ENCODE peak calls at places on chromosomes 1 and 21, in eight cellular contexts. E is astrocyte of the spinal cord, N is coronary artery, S is neural crest cell, K is left ventricle myocardium inferior, R is RWPE1, X is Peyer's patch, G is progenitor cell of endocrine pancreas. Q is an unnamed sample.

GRCh38 chr1:110190282-110190929 is 19.7 kb upstream of the KCNC4 start:
- DNase-seq in E (no peak), N (no peak), S (no peak), K (peak), R (no peak), X (no peak), G (no peak), Q (no peak)

GRCh38 chr21:41610042-41610839 is 102.3 kb upstream of the TMPRSS2 start:
- DNase-seq in E (peak), N (no peak), S (peak), K (peak), R (no peak), X (peak), G (peak), Q (no peak)

GRCh38 chr1:31868862-31869261 is 53.0 kb upstream of the SPOCD1 start:
- DNase-seq in E (no peak), N (no peak), S (no peak), K (no peak), R (no peak), X (no peak), G (no peak), Q (no peak)

GRCh38 chr1:224262373-224263054 is 67.5 kb downstream of the NVL start:
- DNase-seq in E (no peak), N (no peak), S (no peak), K (no peak), R (no peak), X (no peak), G (no peak), Q (no peak)

GRCh38 chr1:14037101-14037807 is 337.3 kb downstream of the PRDM2 start:
- DNase-seq in E (no peak), N (no peak), S (no peak), K (no peak), R (peak), X (no peak), G (no peak), Q (no peak)

GRCh38 chr1:68815632-68816031 is 318.8 kb upstream of the DEPDC1 start:
- DNase-seq in E (no peak), N (no peak), S (no peak), K (no peak), R (no peak), X (no peak), G (no peak), Q (no peak)

GRCh38 chr1:40766560-40766959 is 17.0 kb upstream of the KCNQ4 start:
- DNase-seq in E (no peak), N (no peak), S (no peak), K (no peak), R (no peak), X (no peak), G (no peak), Q (no peak)

GRCh38 chr1:103514920-103515503 is 10.5 kb upstream of the RNPC3 start:
- DNase-seq in E (peak), N (no peak), S (no peak), K (no peak), R (peak), X (no peak), G (no peak), Q (no peak)

GRCh38 chr1:187516874-187517273 is 688.1 kb downstream of the PLA2G4A start:
- DNase-seq in E (no peak), N (no peak), S (no peak), K (no peak), R (peak), X (no peak), G (no peak), Q (no peak)

GRCh38 chr1:223177681-223178080 is 34.6 kb upstream of the TLR5 start:
- DNase-seq in E (no peak), N (no peak), S (no peak), K (no peak), R (no peak), X (peak), G (no peak), Q (no peak)

GRCh38 chr1:196407358-196408041 is 200.7 kb downstream of the KCNT2 start:
- DNase-seq in E (peak), N (no peak), S (no peak), K (no peak), R (no peak), X (no peak), G (no peak), Q (no peak)

GRCh38 chr1:206880310-206880709 is 14.9 kb downstream of the IL20 start:
- DNase-seq in E (no peak), N (no peak), S (no peak), K (no peak), R (no peak), X (no peak), G (no peak), Q (no peak)

GRCh38 chr1:206882555-206882954 is 14.7 kb upstream of the IL24 start:
- DNase-seq in E (no peak), N (no peak), S (no peak), K (no peak), R (no peak), X (no peak), G (no peak), Q (no peak)

GRCh38 chr1:206883160-206883559 is 14.1 kb upstream of the IL24 start:
- DNase-seq in E (no peak), N (no peak), S (no peak), K (no peak), R (no peak), X (no peak), G (no peak), Q (no peak)

GRCh38 chr1:206875752-206876380 is 10.4 kb downstream of the IL20 start:
- DNase-seq in E (no peak), N (no peak), S (no peak), K (no peak), R (no peak), X (no peak), G (no peak), Q (no peak)

GRCh38 chr1:206878456-206878855 is 13.0 kb downstream of the IL20 start:
- DNase-seq in E (no peak), N (no peak), S (no peak), K (no peak), R (no peak), X (no peak), G (no peak), Q (no peak)
- TF ChIP-seq CTCF in E (no peak), N (no peak), S (peak), K (no peak), R (no peak), X (no peak), G (peak), Q (peak)

GRCh38 chr21:23936991-23937390 is 1670.3 kb downstream of the MRPL39 start:
- DNase-seq in E (no peak), N (no peak), S (no peak), K (no peak), R (no peak), X (no peak), G (no peak), Q (no peak)

GRCh38 chr21:23936224-23936623 is 1671.1 kb downstream of the MRPL39 start:
- DNase-seq in E (peak), N (no peak), S (no peak), K (no peak), R (no peak), X (no peak), G (no peak), Q (no peak)

GRCh38 chr21:23939369-23940065 is 1667.8 kb downstream of the MRPL39 start:
- DNase-seq in E (no peak), N (no peak), S (no peak), K (no peak), R (no peak), X (no peak), G (no peak), Q (no peak)
- TF ChIP-seq CTCF in E (no peak), N (no peak), S (no peak), K (no peak), R (no peak), X (no peak), G (no peak), Q (no peak)

DNA sequence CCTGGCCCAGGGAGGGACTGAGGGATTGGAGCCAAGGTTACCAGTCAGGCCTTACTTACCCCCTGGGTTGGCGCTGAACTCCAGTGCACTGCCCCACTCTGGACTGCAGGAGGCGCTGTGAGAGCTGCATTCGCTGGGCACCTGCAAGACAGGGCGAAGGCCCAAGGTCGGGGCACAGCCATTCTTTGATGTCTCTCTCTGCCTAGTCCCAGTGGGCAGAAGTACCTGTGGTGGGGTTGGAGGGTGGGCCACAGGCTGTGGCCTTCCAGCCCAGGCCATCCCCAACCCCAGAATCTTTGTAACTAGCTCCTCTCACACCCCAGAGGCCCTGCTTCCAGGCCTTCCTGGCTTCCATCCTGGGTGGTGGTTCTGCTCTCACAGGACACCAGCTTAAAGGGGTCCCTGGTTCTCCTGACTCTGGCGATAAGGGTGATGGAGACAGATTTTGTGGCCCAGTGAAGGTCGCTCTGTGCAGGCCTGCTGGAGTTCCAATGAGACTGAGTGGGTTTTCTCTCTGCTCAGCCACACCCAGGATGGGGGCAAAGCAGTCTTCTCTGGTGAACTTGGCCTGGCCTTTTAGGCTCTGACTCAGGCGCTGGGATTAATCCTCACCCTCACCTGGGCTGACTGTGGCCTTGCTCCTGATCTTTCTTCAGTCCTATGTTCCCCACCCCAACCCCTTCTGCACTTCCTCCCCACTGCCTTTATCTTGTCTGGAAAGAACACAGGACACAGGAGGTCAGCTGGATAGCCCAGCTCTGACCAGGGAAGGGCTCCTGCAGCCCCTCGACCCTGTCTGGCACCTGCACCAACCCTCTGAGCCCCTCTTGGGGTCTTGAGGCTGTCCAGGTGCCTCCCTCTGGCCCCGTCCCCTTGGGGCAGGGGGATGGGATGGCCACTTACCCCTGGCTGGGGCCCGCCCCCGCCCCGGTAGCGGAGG is 954 bp downstream of the MYOG start:
- DNase-seq in E (no peak), N (peak), S (no peak), K (no peak), R (no peak), X (peak), G (no peak), Q (no peak)
- TF ChIP-seq CTCF in E (peak), N (no peak), S (peak), K (no peak), R (peak), X (peak), G (peak), Q (peak)

GRCh38 chr1:113241237-113241636 is 149.1 kb upstream of the MAGI3 start:
- DNase-seq in E (no peak), N (no peak), S (no peak), K (no peak), R (no peak), X (no peak), G (no peak), Q (no peak)

GRCh38 chr1:113243529-113243928 is 146.8 kb upstream of the MAGI3 start:
- DNase-seq in E (no peak), N (no peak), S (no peak), K (no peak), R (no peak), X (no peak), G (no peak), Q (no peak)

GRCh38 chr1:113246929-113247328 is 143.4 kb upstream of the MAGI3 start:
- DNase-seq in E (no peak), N (no peak), S (no peak), K (no peak), R (no peak), X (no peak), G (no peak), Q (no peak)

GRCh38 chr1:113242481-113242880 is 147.8 kb upstream of the MAGI3 start:
- DNase-seq in E (no peak), N (no peak), S (no peak), K (no peak), R (no peak), X (peak), G (no peak), Q (no peak)

DNA sequence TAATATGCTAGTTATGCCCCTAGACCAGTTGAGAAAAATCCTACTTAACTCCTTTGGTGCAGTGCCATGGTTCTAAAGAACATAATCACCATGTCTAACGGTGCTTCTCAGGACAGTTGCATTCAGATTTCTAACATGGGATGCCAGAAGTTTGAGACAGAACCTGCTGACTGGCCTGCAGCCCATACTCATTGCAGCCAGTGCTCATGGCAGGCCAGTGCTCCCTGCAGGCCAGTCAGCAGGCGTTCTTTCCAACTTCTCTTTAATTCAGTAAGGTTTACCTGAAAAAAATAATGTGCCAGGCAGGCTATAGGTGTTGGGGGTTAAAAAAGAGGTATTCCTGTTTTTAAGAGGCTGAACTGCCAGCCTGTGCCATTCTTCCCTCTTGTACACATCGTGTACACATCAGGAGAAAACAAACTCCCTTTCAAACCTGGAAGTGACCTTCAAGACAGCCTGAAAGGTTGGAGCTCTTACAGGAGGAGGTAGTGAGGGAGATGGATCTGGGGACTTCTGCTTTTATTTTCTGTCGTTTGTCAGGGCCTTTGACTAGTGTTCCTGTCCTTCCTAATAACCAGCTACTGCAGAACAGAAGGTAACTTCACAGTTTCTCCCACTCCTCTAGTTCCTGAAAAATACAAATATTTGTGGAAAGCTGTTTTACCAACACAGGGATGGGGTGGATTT is 146.0 kb upstream of the MAGI3 start:
- DNase-seq in E (no peak), N (no peak), S (no peak), K (no peak), R (no peak), X (no peak), G (no peak), Q (no peak)
- TF ChIP-seq CTCF in E (no peak), N (no peak), S (no peak), K (no peak), R (no peak), X (peak), G (no peak), Q (no peak)

DNA sequence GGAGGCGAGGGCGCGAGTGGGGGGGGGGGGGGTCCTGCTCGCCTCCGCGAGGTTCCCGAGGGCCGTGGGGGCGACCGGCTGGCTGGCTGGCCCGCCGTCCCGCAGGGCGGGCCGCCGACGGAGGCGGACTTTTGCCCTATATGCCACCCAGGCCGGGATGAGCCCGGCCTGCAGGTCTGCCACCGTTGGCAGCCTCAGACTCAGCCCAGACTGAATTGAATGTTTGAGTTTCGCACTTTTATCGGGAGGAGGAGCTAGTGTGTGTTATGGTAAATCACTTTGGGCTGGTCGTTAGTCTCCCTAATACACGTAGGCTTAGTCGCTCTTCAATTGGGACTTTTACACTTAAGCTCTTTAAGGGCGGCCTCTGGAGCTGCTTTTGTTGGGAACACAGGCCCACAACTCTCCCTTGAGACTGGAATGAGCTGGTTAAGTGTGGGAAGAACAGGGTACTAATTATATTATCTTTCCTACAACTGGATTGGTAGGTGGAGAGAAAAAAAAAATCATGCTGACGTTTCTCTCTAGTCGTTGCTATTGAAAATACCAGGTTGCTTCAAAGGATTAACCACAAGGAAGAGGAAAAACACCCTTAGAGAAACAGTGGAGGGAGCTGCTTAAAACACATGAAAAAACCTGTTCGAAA is 1.3 kb upstream of the IRF2BP2 start:
- DNase-seq in E (peak), N (no peak), S (peak), K (no peak), R (no peak), X (no peak), G (no peak), Q (no peak)
- TF ChIP-seq CTCF in E (peak), N (no peak), S (no peak), K (no peak), R (no peak), X (no peak), G (no peak), Q (peak)

DNA sequence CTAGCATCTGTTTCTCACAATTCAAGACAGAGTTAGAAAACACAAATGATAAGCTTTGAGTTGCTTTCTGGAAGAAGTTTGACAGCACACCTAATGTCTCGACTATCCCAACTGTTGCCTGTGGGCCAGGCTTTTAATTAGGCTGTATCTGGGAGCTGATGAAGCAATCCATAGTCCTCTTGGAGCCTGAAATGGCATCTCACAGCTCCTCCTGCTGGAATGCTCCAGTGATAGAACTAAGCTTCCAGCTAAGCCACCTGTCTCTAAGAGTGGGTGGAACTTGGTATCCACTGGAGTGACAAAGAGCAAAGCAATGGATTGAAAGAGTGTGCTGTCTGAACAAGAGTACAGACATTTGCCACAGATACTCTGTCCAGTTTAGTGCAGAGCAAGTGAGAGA is 605.3 kb upstream of the NR5A2 start:
- DNase-seq in E (peak), N (no peak), S (no peak), K (no peak), R (peak), X (no peak), G (no peak), Q (no peak)
- TF ChIP-seq CTCF in E (peak), N (no peak), S (no peak), K (no peak), R (no peak), X (no peak), G (no peak), Q (peak)

DNA sequence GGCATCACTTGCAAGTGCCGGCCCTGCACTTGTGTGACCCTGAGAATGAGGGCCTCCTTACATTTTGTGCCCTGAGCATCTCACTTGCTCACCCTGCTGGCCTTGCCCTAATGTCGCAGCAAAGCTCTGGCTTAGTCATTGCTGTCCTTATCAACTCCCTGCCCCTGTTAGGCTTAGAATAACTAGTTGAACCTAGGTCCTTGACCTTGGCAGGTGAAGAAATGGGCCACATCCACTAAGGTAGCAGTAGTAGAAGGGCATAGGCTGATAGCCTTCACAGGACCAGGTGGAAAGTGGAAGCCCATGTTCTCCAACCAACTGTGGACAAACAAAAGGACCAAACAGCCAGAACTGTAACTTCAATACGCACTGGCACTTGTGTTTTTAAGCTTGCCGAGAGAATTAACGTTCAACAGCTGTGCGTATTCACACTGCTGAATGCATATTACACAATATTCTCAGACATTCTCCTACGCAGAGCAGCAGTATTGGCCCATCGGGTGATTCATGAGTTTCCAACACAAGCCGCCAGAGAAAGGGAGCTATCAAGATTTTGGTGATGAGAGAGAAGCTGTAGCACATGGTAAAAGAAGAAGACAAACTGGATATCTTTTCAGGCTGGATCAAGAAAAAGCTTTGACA is 27.7 kb upstream of the PTGFRN start:
- DNase-seq in E (peak), N (peak), S (no peak), K (peak), R (peak), X (peak), G (no peak), Q (no peak)
- TF ChIP-seq CTCF in E (peak), N (no peak), S (peak), K (peak), R (no peak), X (peak), G (no peak), Q (peak)

GRCh38 chr1:202189919-202190715 is 3.5 kb upstream of the LGR6 start:
- DNase-seq in E (no peak), N (no peak), S (no peak), K (no peak), R (no peak), X (no peak), G (no peak), Q (no peak)
- TF ChIP-seq CTCF in E (peak), N (no peak), S (peak), K (no peak), R (no peak), X (no peak), G (peak), Q (peak)